ENCODE peak calls at places on chromosomes 13 and 19, in four cellular contexts. H is fibroblast of lung, V is tibial nerve, X is kidney epithelial cell. U is an unnamed sample.

GRCh38 chr13:24267283-24267682 is 42.1 kb upstream of the C1QTNF9 start:
- DNase-seq in H (peak; percentile 6), V (no peak), X (no peak), U (no peak)

GRCh38 chr13:84352946-84353345 is 470.7 kb upstream of the SLITRK1 start:
- DNase-seq in H (peak; percentile 30), V (no peak), X (no peak), U (no peak)

GRCh38 chr19:46634045-46634655 is 1.9 kb downstream of the GNG8 start:
- DNase-seq in H (peak; percentile 73), V (peak; percentile 69), X (no peak), U (peak; percentile 61)

GRCh38 chr19:35615036-35615435 is 2.5 kb downstream of the HAUS5 start:
- DNase-seq in H (no peak), V (no peak), X (no peak), U (no peak)

GRCh38 chr19:17333611-17334413 is 843 bp downstream of the ANO8 start:
- DNase-seq in H (peak; percentile 85), V (no peak), X (peak; percentile 70), U (no peak)

GRCh38 chr19:46717034-46717715 is at the start of gene PRKD2:
- DNase-seq in H (peak; percentile 82), V (peak; percentile 83), X (no peak), U (no peak)

GRCh38 chr19:12687496-12688196 is at the start of gene GNG14:
- DNase-seq in H (no peak), V (no peak), X (no peak), U (no peak)

GRCh38 chr19:30870861-30871260 is 478.4 kb downstream of the TSHZ3 start:
- DNase-seq in H (no peak), V (no peak), X (no peak), U (no peak)

GRCh38 chr19:14081797-14082674 is 3.5 kb downstream of the C19orf67 start:
- DNase-seq in H (peak; percentile 48), V (no peak), X (no peak), U (no peak)

GRCh38 chr19:53988981-53989380 is 2.5 kb upstream of the CACNG6 start:
- DNase-seq in H (no peak), V (no peak), X (no peak), U (no peak)

GRCh38 chr13:69107436-69107835 is 1000.2 kb upstream of the ATXN8OS start:
- DNase-seq in H (no peak), V (no peak), X (no peak), U (no peak)

GRCh38 chr19:3803114-3803888 is 17.1 kb upstream of the MATK start:
- DNase-seq in H (no peak), V (no peak), X (no peak), U (no peak)

GRCh38 chr19:47707135-47707925 is 5.9 kb upstream of the EHD2 start:
- DNase-seq in H (peak; percentile 62), V (no peak), X (no peak), U (peak; percentile 11)

GRCh38 chr13:45092668-45093067 is 27.6 kb upstream of the GTF2F2 start:
- DNase-seq in H (peak; percentile 55), V (no peak), X (no peak), U (no peak)

GRCh38 chr13:108734676-108735075 is 105.3 kb downstream of the MYO16 start:
- DNase-seq in H (no peak), V (no peak), X (no peak), U (no peak)

DNA sequence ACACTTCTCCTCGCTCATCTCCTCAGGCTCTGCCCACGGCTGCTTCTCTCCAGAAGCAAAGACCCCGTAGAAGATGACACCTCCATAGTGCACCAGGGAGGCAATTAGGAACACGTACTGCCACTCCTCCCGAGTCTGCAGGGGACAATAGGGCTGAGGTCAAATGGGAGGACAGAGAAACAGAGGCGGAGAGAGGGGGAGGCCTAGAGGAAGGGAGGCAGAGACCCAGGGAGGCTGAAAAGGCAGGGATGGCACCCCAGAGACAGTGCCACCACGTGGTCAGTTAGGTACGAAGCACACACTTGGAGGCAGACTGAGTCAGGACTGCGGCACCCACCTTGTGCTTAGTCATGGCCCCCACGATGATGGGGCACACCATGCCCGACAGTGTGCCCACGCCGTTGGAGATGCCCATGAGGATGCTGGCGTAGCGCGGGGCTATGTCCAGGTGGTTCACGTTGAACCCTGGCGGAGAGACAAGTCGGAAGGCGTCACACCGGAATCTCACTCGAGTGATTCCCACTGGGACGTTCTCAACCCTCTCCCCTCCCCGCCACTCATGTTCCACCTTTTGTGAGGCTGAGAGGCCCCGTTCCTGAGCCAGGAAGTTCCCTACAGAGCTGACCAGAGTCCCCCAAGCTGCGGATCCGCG is 5.6 kb downstream of the GFY start:
- DNase-seq in H (no peak), V (no peak), X (no peak), U (no peak)
- TF ChIP-seq CTCF in H (no peak), V (no peak), X (no peak), U (no peak)

GRCh38 chr19:49691243-49692101 is 556 bp downstream of the CPT1C start:
- DNase-seq in H (peak; percentile 66), V (no peak), X (no peak), U (no peak)
- H3K4me3 ChIP-seq in H (peak overlapping the region; percentile 64), V (peak overlapping the region; percentile 26), X (peak overlapping the region; percentile 49), U (peak overlapping the region; percentile 56)

GRCh38 chr13:102484329-102484728 is 82.5 kb upstream of the FGF14 start:
- DNase-seq in H (peak; percentile 2), V (no peak), X (no peak), U (no peak)
- TF ChIP-seq CTCF in H (peak; percentile 48), V (no peak), X (peak; percentile 25), U (peak; percentile 13)

GRCh38 chr13:110329798-110330461 is 22.8 kb downstream of the COL4A2 start:
- DNase-seq in H (peak; percentile 92), V (no peak), X (no peak), U (no peak)
- H3K4me3 ChIP-seq in H (peak overlapping the region; percentile 38), V (peak overlapping the region; percentile 12), X (peak overlapping the region; percentile 14), U (no peak overlapping the region)

GRCh38 chr19:58562126-58563033 is 4.0 kb upstream of the UBE2M start:
- DNase-seq in H (peak; percentile 58), V (no peak), X (no peak), U (no peak)
- TF ChIP-seq CTCF in H (no peak), V (no peak), X (no peak), U (no peak)

GRCh38 chr13:52405369-52405766 is 604 bp downstream of the THSD1 start:
- DNase-seq in H (no peak), V (no peak), X (no peak), U (no peak)

GRCh38 chr13:52405767-52406494 is at the start of gene THSD1:
- DNase-seq in H (peak; percentile 62), V (peak; percentile 51), X (no peak), U (no peak)

GRCh38 chr13:52412128-52412527 is 6.2 kb upstream of the THSD1 start:
- DNase-seq in H (no peak), V (no peak), X (no peak), U (no peak)

GRCh38 chr13:52411629-52412028 is 5.7 kb upstream of the THSD1 start:
- DNase-seq in H (peak; percentile 49), V (no peak), X (peak; percentile 78), U (no peak)

DNA sequence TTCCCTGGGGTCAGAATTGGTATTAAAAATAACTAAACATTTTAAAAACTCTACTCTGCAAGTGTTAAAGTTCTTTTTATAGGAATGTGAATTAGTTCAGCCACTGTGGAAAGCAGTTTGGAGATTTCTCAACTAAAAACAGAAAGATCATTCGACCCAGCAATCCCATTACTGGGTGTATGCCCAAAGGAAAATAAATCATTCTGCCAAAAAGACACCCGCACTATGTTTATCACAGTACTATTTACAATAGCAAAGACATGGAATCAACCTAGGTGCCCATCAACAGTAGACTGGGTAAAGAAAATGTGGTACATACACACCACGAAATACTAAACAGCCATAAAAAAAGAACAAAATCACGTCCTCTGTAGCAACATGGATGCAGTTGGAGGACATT is 657 bp upstream of the THSD1 start:
- DNase-seq in H (no peak), V (no peak), X (no peak), U (no peak)
- H3K4me3 ChIP-seq in H (peak overlapping the region; percentile 61), V (no peak overlapping the region), X (no peak overlapping the region), U (no peak overlapping the region)

GRCh38 chr19:7861619-7862412 is 12.4 kb downstream of the PRR36 start:
- DNase-seq in H (no peak), V (no peak), X (no peak), U (no peak)
- TF ChIP-seq CTCF in H (no peak), V (no peak), X (peak; percentile 16), U (no peak)

DNA sequence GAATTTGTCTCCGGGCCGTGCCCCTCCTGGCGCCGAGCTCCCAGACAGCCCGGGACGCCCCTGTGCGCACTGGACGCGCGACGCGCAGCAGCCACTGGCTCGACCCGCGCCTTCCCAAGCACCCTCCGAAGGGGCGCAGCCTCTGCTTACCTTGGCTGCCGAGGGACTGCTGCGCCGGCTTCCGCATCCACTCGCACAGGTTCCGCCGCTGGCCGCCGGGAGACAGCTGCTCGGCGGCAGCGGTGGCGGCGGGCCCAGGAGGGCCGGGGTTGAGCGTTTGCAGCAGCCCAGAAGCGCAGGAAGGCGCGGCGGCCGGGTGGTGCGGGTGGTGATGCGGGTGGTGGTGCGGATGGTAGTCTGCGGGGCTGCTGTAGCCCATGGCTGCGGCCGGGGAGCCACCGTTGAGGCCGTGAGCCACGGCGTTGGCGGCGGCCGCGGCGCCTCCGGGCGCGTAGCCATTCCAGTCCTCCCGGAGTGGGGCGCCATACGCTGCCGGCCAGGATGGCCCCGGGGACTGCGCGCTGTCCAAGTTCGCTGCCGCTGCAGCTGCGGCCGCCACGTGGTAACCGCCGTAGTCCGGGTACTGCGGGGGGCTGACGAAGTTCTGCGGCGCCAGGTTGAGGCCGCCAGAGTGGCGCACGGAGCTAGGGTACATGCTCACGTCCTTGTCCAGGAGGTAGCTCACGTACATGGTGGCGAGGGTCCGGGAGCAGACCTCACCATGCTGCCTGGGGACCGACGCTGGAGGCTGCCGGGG is 621 bp downstream of the CDX2 start:
- DNase-seq in H (no peak), V (no peak), X (no peak), U (no peak)
- H3K4me3 ChIP-seq in H (no peak overlapping the region), V (no peak overlapping the region), X (no peak overlapping the region), U (no peak overlapping the region)

GRCh38 chr19:56152644-56153043 is 11.6 kb downstream of the ZNF444 start:
- DNase-seq in H (no peak), V (no peak), X (no peak), U (no peak)

GRCh38 chr19:56153507-56153906 is 12.4 kb downstream of the ZNF444 start:
- DNase-seq in H (no peak), V (no peak), X (no peak), U (no peak)

GRCh38 chr19:56156768-56157167 is 15.7 kb downstream of the ZNF444 start:
- DNase-seq in H (no peak), V (no peak), X (no peak), U (no peak)

GRCh38 chr19:56158170-56158757 is 17.2 kb downstream of the ZNF444 start:
- DNase-seq in H (no peak), V (no peak), X (no peak), U (no peak)

GRCh38 chr19:56155124-56155687 is 14.1 kb downstream of the ZNF444 start:
- DNase-seq in H (no peak), V (no peak), X (no peak), U (no peak)
- TF ChIP-seq CTCF in H (peak; percentile 11), V (no peak), X (peak; percentile 18), U (peak; percentile 30)

U was measured in LNCaP clone FGC.